ENCODE peak calls at places on chromosome 16, in seven cellular contexts. One of them, this sample, is unnamed.

GRCh38 chr16:86836503-86837125 is 258.3 kb downstream of the FOXL1 start:
- DNase-seq in posterior vena cava: peak; percentile 51
- DNase-seq in GM12891: no peak
- DNase-seq in ureter: no peak
- DNase-seq in MCF 10A: peak; percentile 88
- DNase-seq in GM12865: no peak
- DNase-seq in AG04450: peak; percentile 59
- DNase-seq in this sample: no peak

GRCh38 chr16:49345829-49346228 is 27.8 kb upstream of the C16orf78 start:
- DNase-seq in posterior vena cava: no peak
- DNase-seq in GM12891: no peak
- DNase-seq in ureter: no peak
- DNase-seq in MCF 10A: peak; percentile 31
- DNase-seq in GM12865: peak; percentile 26
- DNase-seq in AG04450: no peak
- DNase-seq in this sample: no peak

GRCh38 chr16:74726736-74727135 is 26.1 kb upstream of the MLKL start:
- DNase-seq in posterior vena cava: no peak
- DNase-seq in GM12891: no peak
- DNase-seq in ureter: no peak
- DNase-seq in MCF 10A: peak; percentile 51
- DNase-seq in GM12865: peak; percentile 63
- DNase-seq in AG04450: no peak
- DNase-seq in this sample: no peak

GRCh38 chr16:77117687-77118086 is 73.3 kb upstream of the MON1B start:
- DNase-seq in posterior vena cava: no peak
- DNase-seq in GM12891: no peak
- DNase-seq in ureter: no peak
- DNase-seq in MCF 10A: peak; percentile 50
- DNase-seq in GM12865: no peak
- DNase-seq in AG04450: no peak
- DNase-seq in this sample: no peak

GRCh38 chr16:23857256-23857891 is 21.6 kb downstream of the PRKCB start:
- DNase-seq in posterior vena cava: no peak
- DNase-seq in GM12891: no peak
- DNase-seq in ureter: no peak
- DNase-seq in MCF 10A: no peak
- DNase-seq in GM12865: no peak
- DNase-seq in AG04450: no peak
- DNase-seq in this sample: no peak

GRCh38 chr16:78375055-78375679 is 275.7 kb downstream of the WWOX start:
- DNase-seq in posterior vena cava: no peak
- DNase-seq in GM12891: no peak
- DNase-seq in ureter: no peak
- DNase-seq in MCF 10A: no peak
- DNase-seq in GM12865: no peak
- DNase-seq in AG04450: no peak
- DNase-seq in this sample: no peak

GRCh38 chr16:18958621-18959578 is 24.8 kb upstream of the TMC7 start:
- DNase-seq in posterior vena cava: no peak
- DNase-seq in GM12891: no peak
- DNase-seq in ureter: no peak
- DNase-seq in MCF 10A: no peak
- DNase-seq in GM12865: no peak
- DNase-seq in AG04450: no peak
- DNase-seq in this sample: no peak

GRCh38 chr16:3690991-3691720 is 26.2 kb downstream of the TRAP1 start:
- DNase-seq in posterior vena cava: peak; percentile 85
- DNase-seq in GM12891: no peak
- DNase-seq in ureter: peak; percentile 54
- DNase-seq in MCF 10A: no peak
- DNase-seq in GM12865: no peak
- DNase-seq in AG04450: no peak
- DNase-seq in this sample: no peak

GRCh38 chr16:48099455-48099854 is 56.3 kb downstream of the ABCC12 start:
- DNase-seq in posterior vena cava: no peak
- DNase-seq in GM12891: no peak
- DNase-seq in ureter: no peak
- DNase-seq in MCF 10A: peak; percentile 16
- DNase-seq in GM12865: no peak
- DNase-seq in AG04450: no peak
- DNase-seq in this sample: no peak

GRCh38 chr16:70767377-70768204 is 33.4 kb downstream of the VAC14 start:
- DNase-seq in posterior vena cava: no peak
- DNase-seq in GM12891: no peak
- DNase-seq in ureter: no peak
- DNase-seq in MCF 10A: peak; percentile 35
- DNase-seq in GM12865: no peak
- DNase-seq in AG04450: no peak
- DNase-seq in this sample: no peak

GRCh38 chr16:17106243-17106791 is 364.4 kb downstream of the XYLT1 start:
- DNase-seq in posterior vena cava: no peak
- DNase-seq in GM12891: no peak
- DNase-seq in ureter: no peak
- DNase-seq in MCF 10A: no peak
- DNase-seq in GM12865: peak; percentile 50
- DNase-seq in AG04450: no peak
- DNase-seq in this sample: no peak

GRCh38 chr16:28981517-28981916 is 3.3 kb upstream of the LAT start:
- DNase-seq in posterior vena cava: no peak
- DNase-seq in GM12891: no peak
- DNase-seq in ureter: no peak
- DNase-seq in MCF 10A: peak; percentile 11
- DNase-seq in GM12865: peak; percentile 55
- DNase-seq in AG04450: no peak
- DNase-seq in this sample: no peak

GRCh38 chr16:50718761-50719400 is 23.0 kb upstream of the CYLD start:
- DNase-seq in posterior vena cava: no peak
- DNase-seq in GM12891: no peak
- DNase-seq in ureter: no peak
- DNase-seq in MCF 10A: no peak
- DNase-seq in GM12865: no peak
- DNase-seq in AG04450: no peak
- DNase-seq in this sample: no peak

GRCh38 chr16:2882460-2883026 is 472 bp upstream of the FLYWCH2 start:
- DNase-seq in posterior vena cava: peak; percentile 99
- DNase-seq in GM12891: peak; percentile 90
- DNase-seq in ureter: peak; percentile 98
- DNase-seq in MCF 10A: peak; percentile 99
- DNase-seq in GM12865: peak; percentile 99
- DNase-seq in AG04450: peak; percentile 96
- DNase-seq in this sample: peak; percentile 84

GRCh38 chr16:55053071-55053415 is 122.4 kb downstream of the IRX5 start:
- DNase-seq in posterior vena cava: no peak
- DNase-seq in GM12891: no peak
- DNase-seq in ureter: no peak
- DNase-seq in MCF 10A: no peak
- DNase-seq in GM12865: no peak
- DNase-seq in AG04450: no peak
- DNase-seq in this sample: no peak

GRCh38 chr16:29857133-29857760 is 5.8 kb downstream of the CDIPT start:
- DNase-seq in posterior vena cava: no peak
- DNase-seq in GM12891: no peak
- DNase-seq in ureter: no peak
- DNase-seq in MCF 10A: no peak
- DNase-seq in GM12865: no peak
- DNase-seq in AG04450: no peak
- DNase-seq in this sample: no peak

GRCh38 chr16:50428116-50428515 is 59.3 kb upstream of the BRD7 start:
- DNase-seq in posterior vena cava: no peak
- DNase-seq in GM12891: no peak
- DNase-seq in ureter: no peak
- DNase-seq in MCF 10A: no peak
- DNase-seq in GM12865: no peak
- DNase-seq in AG04450: no peak
- DNase-seq in this sample: no peak

GRCh38 chr16:47817048-47817447 is 338.7 kb downstream of the ABCC12 start:
- DNase-seq in posterior vena cava: no peak
- DNase-seq in GM12891: no peak
- DNase-seq in ureter: no peak
- DNase-seq in MCF 10A: no peak
- DNase-seq in GM12865: no peak
- DNase-seq in AG04450: no peak
- DNase-seq in this sample: no peak

GRCh38 chr16:8924214-8924613 is 39.5 kb downstream of the USP7 start:
- DNase-seq in posterior vena cava: no peak
- DNase-seq in GM12891: no peak
- DNase-seq in ureter: no peak
- DNase-seq in MCF 10A: peak; percentile 16
- DNase-seq in GM12865: peak; percentile 44
- DNase-seq in AG04450: no peak
- DNase-seq in this sample: no peak

GRCh38 chr16:11133344-11133921 is 122.6 kb downstream of the SOCS1 start:
- DNase-seq in posterior vena cava: peak; percentile 94
- DNase-seq in GM12891: no peak
- DNase-seq in ureter: peak; percentile 90
- DNase-seq in MCF 10A: peak; percentile 88
- DNase-seq in GM12865: no peak
- DNase-seq in AG04450: peak; percentile 90
- DNase-seq in this sample: no peak

GRCh38 chr16:88527186-88527936 is 42.8 kb upstream of the ZC3H18 start:
- DNase-seq in posterior vena cava: no peak
- DNase-seq in GM12891: peak; percentile 97
- DNase-seq in ureter: peak; percentile 74
- DNase-seq in MCF 10A: peak; percentile 63
- DNase-seq in GM12865: peak; percentile 70
- DNase-seq in AG04450: peak; percentile 10
- DNase-seq in this sample: peak; percentile 54

GRCh38 chr16:4320030-4320429 is 4.2 kb downstream of the GLIS2 start:
- DNase-seq in posterior vena cava: no peak
- DNase-seq in GM12891: no peak
- DNase-seq in ureter: peak; percentile 46
- DNase-seq in MCF 10A: no peak
- DNase-seq in GM12865: no peak
- DNase-seq in AG04450: no peak
- DNase-seq in this sample: no peak

GRCh38 chr16:84115919-84116719 is 623 bp downstream of the MBTPS1 start:
- DNase-seq in posterior vena cava: peak; percentile 88
- DNase-seq in GM12891: peak; percentile 25
- DNase-seq in ureter: peak; percentile 57
- DNase-seq in MCF 10A: peak; percentile 52
- DNase-seq in GM12865: peak; percentile 74
- DNase-seq in AG04450: no peak
- DNase-seq in this sample: no peak

GRCh38 chr16:57388359-57389086 is 16.0 kb upstream of the CCL17 start:
- DNase-seq in posterior vena cava: no peak
- DNase-seq in GM12891: no peak
- DNase-seq in ureter: no peak
- DNase-seq in MCF 10A: no peak
- DNase-seq in GM12865: peak; percentile 87
- DNase-seq in AG04450: no peak
- DNase-seq in this sample: no peak

GRCh38 chr16:2385441-2385840 is 43.8 kb upstream of the CCNF start:
- DNase-seq in posterior vena cava: no peak
- DNase-seq in GM12891: no peak
- DNase-seq in ureter: no peak
- DNase-seq in MCF 10A: no peak
- DNase-seq in GM12865: no peak
- DNase-seq in AG04450: no peak
- DNase-seq in this sample: no peak

GRCh38 chr16:72372646-72373045 is 200.7 kb upstream of the PMFBP1 start:
- DNase-seq in posterior vena cava: no peak
- DNase-seq in GM12891: no peak
- DNase-seq in ureter: no peak
- DNase-seq in MCF 10A: no peak
- DNase-seq in GM12865: no peak
- DNase-seq in AG04450: no peak
- DNase-seq in this sample: no peak

GRCh38 chr16:54720259-54720658 is 210.4 kb upstream of the IRX5 start:
- DNase-seq in posterior vena cava: no peak
- DNase-seq in GM12891: no peak
- DNase-seq in ureter: no peak
- DNase-seq in MCF 10A: peak; percentile 3
- DNase-seq in GM12865: no peak
- DNase-seq in AG04450: no peak
- DNase-seq in this sample: no peak

GRCh38 chr16:22220076-22220453 is 14.0 kb downstream of the EEF2K start:
- DNase-seq in posterior vena cava: no peak
- DNase-seq in GM12891: no peak
- DNase-seq in ureter: no peak
- DNase-seq in MCF 10A: no peak
- DNase-seq in GM12865: no peak
- DNase-seq in AG04450: no peak
- DNase-seq in this sample: no peak

This sample was measured in activated T-helper 9 cell treated with anti-CD3 and anti-CD28 coated beads, Interleukin-2, amount 50 U/mL, for 16 hours.